ENCODE peak calls at places on chromosome 13, in six cellular contexts. One of them, this sample, is unnamed.

GRCh38 chr13:50400035-50400726 is 384.9 kb downstream of the KCNRG start:
- DNase-seq in left ventricle myocardium inferior: peak; percentile 59
- DNase-seq in neural progenitor cell: no peak
- DNase-seq in AG09319: no peak
- DNase-seq in ovary: no peak
- DNase-seq in cardiac muscle cell: peak; percentile 32
- DNase-seq in this sample: no peak

GRCh38 chr13:23182142-23182541 is 1.4 kb downstream of the SGCG start:
- DNase-seq in ovary: no peak
- DNase-seq in left ventricle myocardium inferior: no peak
- DNase-seq in neural progenitor cell: no peak
- DNase-seq in cardiac muscle cell: no peak
- DNase-seq in AG09319: no peak
- DNase-seq in this sample: no peak

GRCh38 chr13:102703721-102704035 is 8.8 kb upstream of the METTL21C start:
- DNase-seq in left ventricle myocardium inferior: no peak
- DNase-seq in neural progenitor cell: no peak
- DNase-seq in AG09319: no peak
- DNase-seq in ovary: no peak
- DNase-seq in cardiac muscle cell: no peak
- DNase-seq in this sample: no peak

GRCh38 chr13:50535050-50535449 is 308.4 kb downstream of the DLEU7 start:
- DNase-seq in left ventricle myocardium inferior: no peak
- DNase-seq in cardiac muscle cell: no peak
- DNase-seq in ovary: no peak
- DNase-seq in neural progenitor cell: no peak
- DNase-seq in AG09319: no peak
- DNase-seq in this sample: no peak

GRCh38 chr13:40664100-40665060 is 2.1 kb downstream of the FOXO1 start:
- DNase-seq in cardiac muscle cell: peak; percentile 70
- DNase-seq in neural progenitor cell: peak; percentile 45
- DNase-seq in left ventricle myocardium inferior: peak; percentile 87
- DNase-seq in ovary: peak; percentile 64
- DNase-seq in AG09319: no peak
- DNase-seq in this sample: no peak

GRCh38 chr13:51585696-51586095 is 1.4 kb downstream of the WDFY2 start:
- DNase-seq in ovary: no peak
- DNase-seq in left ventricle myocardium inferior: no peak
- DNase-seq in AG09319: no peak
- DNase-seq in cardiac muscle cell: no peak
- DNase-seq in neural progenitor cell: no peak
- DNase-seq in this sample: no peak

GRCh38 chr13:41007359-41008118 is 11.6 kb downstream of the ELF1 start:
- DNase-seq in left ventricle myocardium inferior: no peak
- DNase-seq in ovary: no peak
- DNase-seq in AG09319: no peak
- DNase-seq in neural progenitor cell: peak; percentile 34
- DNase-seq in cardiac muscle cell: no peak
- DNase-seq in this sample: no peak

GRCh38 chr13:76708138-76708537 is 178.1 kb downstream of the KCTD12 start:
- DNase-seq in ovary: no peak
- DNase-seq in AG09319: no peak
- DNase-seq in cardiac muscle cell: no peak
- DNase-seq in left ventricle myocardium inferior: peak; percentile 18
- DNase-seq in neural progenitor cell: no peak
- DNase-seq in this sample: no peak

GRCh38 chr13:72737033-72737432 is 9.3 kb downstream of the BORA start:
- DNase-seq in AG09319: no peak
- DNase-seq in ovary: no peak
- DNase-seq in cardiac muscle cell: no peak
- DNase-seq in neural progenitor cell: no peak
- DNase-seq in left ventricle myocardium inferior: no peak
- DNase-seq in this sample: no peak

GRCh38 chr13:45522571-45522970 is 57.8 kb downstream of the COG3 start:
- DNase-seq in cardiac muscle cell: no peak
- DNase-seq in left ventricle myocardium inferior: no peak
- DNase-seq in neural progenitor cell: no peak
- DNase-seq in AG09319: peak; percentile 30
- DNase-seq in ovary: no peak
- DNase-seq in this sample: no peak

GRCh38 chr13:98180092-98180491 is 3.0 kb upstream of the RNF113B start:
- DNase-seq in AG09319: no peak
- DNase-seq in left ventricle myocardium inferior: no peak
- DNase-seq in neural progenitor cell: no peak
- DNase-seq in ovary: no peak
- DNase-seq in cardiac muscle cell: no peak
- DNase-seq in this sample: no peak

GRCh38 chr13:113855012-113855921 is 8.6 kb downstream of the GAS6 start:
- DNase-seq in left ventricle myocardium inferior: peak; percentile 52
- DNase-seq in ovary: peak; percentile 21
- DNase-seq in AG09319: no peak
- DNase-seq in cardiac muscle cell: no peak
- DNase-seq in neural progenitor cell: no peak
- DNase-seq in this sample: no peak

GRCh38 chr13:87669379-87669978 is 1.7 kb upstream of the SLITRK5 start:
- DNase-seq in cardiac muscle cell: peak; percentile 36
- DNase-seq in ovary: no peak
- DNase-seq in neural progenitor cell: peak; percentile 56
- DNase-seq in AG09319: no peak
- DNase-seq in left ventricle myocardium inferior: no peak
- DNase-seq in this sample: no peak

GRCh38 chr13:21014666-21015170 is 46.7 kb downstream of the LATS2 start:
- DNase-seq in AG09319: peak; percentile 80
- DNase-seq in cardiac muscle cell: no peak
- DNase-seq in left ventricle myocardium inferior: peak; percentile 66
- DNase-seq in ovary: peak; percentile 48
- DNase-seq in neural progenitor cell: no peak
- DNase-seq in this sample: peak; percentile 74

GRCh38 chr13:108911807-108912206 is 282.4 kb downstream of the MYO16 start:
- DNase-seq in AG09319: no peak
- DNase-seq in left ventricle myocardium inferior: no peak
- DNase-seq in ovary: no peak
- DNase-seq in neural progenitor cell: no peak
- DNase-seq in cardiac muscle cell: no peak
- DNase-seq in this sample: no peak

GRCh38 chr13:108919036-108919907 is 289.9 kb downstream of the MYO16 start:
- DNase-seq in cardiac muscle cell: no peak
- DNase-seq in AG09319: peak; percentile 44
- DNase-seq in neural progenitor cell: no peak
- DNase-seq in ovary: no peak
- DNase-seq in left ventricle myocardium inferior: no peak
- DNase-seq in this sample: no peak

GRCh38 chr13:108917581-108917980 is 288.2 kb downstream of the MYO16 start:
- DNase-seq in left ventricle myocardium inferior: no peak
- DNase-seq in neural progenitor cell: no peak
- DNase-seq in AG09319: no peak
- DNase-seq in ovary: no peak
- DNase-seq in cardiac muscle cell: no peak
- DNase-seq in this sample: no peak

GRCh38 chr13:108915634-108916497 is 286.5 kb downstream of the MYO16 start:
- DNase-seq in ovary: peak; percentile 78
- DNase-seq in AG09319: peak; percentile 85
- DNase-seq in left ventricle myocardium inferior: peak; percentile 58
- DNase-seq in cardiac muscle cell: peak; percentile 38
- DNase-seq in neural progenitor cell: no peak
- DNase-seq in this sample: peak; percentile 65

DNA sequence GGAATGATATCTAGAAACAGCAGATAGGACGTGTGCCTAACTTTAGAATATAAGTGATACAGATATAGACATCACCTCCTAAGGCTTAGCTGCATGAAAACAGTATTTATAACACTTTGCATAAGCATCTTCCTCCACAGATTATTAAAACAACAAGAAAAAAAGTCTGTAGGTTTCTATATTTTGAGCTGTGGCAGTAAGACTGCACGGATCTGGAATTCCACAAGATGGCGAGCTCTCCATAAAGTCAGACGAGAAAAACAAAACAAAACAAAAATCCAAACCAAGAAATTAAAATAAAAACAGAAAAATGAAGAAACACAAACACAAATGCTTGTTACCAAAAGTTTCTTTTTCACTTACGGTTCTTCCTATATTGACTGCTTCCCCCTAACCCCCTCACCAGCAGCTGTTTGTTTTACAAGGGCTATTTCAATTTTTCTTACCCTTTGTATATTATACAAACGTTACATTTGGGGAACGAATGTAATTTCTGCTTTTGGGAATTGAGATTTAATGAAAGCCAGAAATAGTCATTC is 285.8 kb downstream of the MYO16 start:
- DNase-seq in neural progenitor cell: no peak
- DNase-seq in ovary: no peak
- DNase-seq in AG09319: no peak
- DNase-seq in cardiac muscle cell: peak; percentile 38
- DNase-seq in left ventricle myocardium inferior: no peak
- DNase-seq in this sample: peak; percentile 27
- TF ChIP-seq CTCF in neural progenitor cell: peak; percentile 66
- TF ChIP-seq CTCF in ovary: peak; percentile 12
- TF ChIP-seq CTCF in AG09319: peak; percentile 83
- TF ChIP-seq CTCF in cardiac muscle cell: peak; percentile 71
- TF ChIP-seq CTCF in left ventricle myocardium inferior: peak; percentile 46
- TF ChIP-seq CTCF in this sample: peak; percentile 75

GRCh38 chr13:107867701-107868661 is 347.4 kb downstream of the LIG4 start:
- DNase-seq in left ventricle myocardium inferior: no peak
- DNase-seq in AG09319: no peak
- DNase-seq in cardiac muscle cell: peak; percentile 70
- DNase-seq in neural progenitor cell: peak; percentile 83
- DNase-seq in ovary: peak; percentile 30
- DNase-seq in this sample: no peak

GRCh38 chr13:107874456-107874855 is 340.9 kb downstream of the LIG4 start:
- DNase-seq in neural progenitor cell: no peak
- DNase-seq in left ventricle myocardium inferior: no peak
- DNase-seq in AG09319: no peak
- DNase-seq in cardiac muscle cell: no peak
- DNase-seq in ovary: no peak
- DNase-seq in this sample: no peak

GRCh38 chr13:107870400-107870799 is 344.9 kb downstream of the LIG4 start:
- DNase-seq in left ventricle myocardium inferior: no peak
- DNase-seq in AG09319: no peak
- DNase-seq in cardiac muscle cell: no peak
- DNase-seq in neural progenitor cell: no peak
- DNase-seq in ovary: no peak
- DNase-seq in this sample: no peak

DNA sequence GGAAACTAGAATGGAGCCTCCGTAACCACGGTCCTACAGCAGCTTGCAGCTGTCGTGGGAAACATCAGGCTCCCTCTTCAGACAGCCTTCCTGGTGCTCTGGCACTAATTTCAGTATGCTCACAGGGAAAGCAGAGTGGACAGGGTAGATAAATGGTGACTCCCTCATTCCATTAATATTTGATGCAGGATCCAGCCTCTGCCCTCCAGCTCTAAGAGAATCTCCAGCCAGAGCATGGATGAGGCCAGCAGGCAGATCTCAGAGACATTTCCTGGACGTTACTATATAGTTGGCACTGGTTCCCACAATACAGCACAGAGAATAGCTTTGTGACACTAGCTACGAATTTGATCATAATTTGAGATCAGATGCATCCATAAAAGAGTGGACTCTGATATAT is 341.4 kb downstream of the LIG4 start:
- DNase-seq in ovary: no peak
- DNase-seq in neural progenitor cell: no peak
- DNase-seq in AG09319: no peak
- DNase-seq in left ventricle myocardium inferior: no peak
- DNase-seq in cardiac muscle cell: no peak
- DNase-seq in this sample: no peak
- TF ChIP-seq CTCF in ovary: no peak
- TF ChIP-seq CTCF in neural progenitor cell: no peak
- TF ChIP-seq CTCF in AG09319: no peak
- TF ChIP-seq CTCF in left ventricle myocardium inferior: no peak
- TF ChIP-seq CTCF in cardiac muscle cell: no peak
- TF ChIP-seq CTCF in this sample: no peak

DNA sequence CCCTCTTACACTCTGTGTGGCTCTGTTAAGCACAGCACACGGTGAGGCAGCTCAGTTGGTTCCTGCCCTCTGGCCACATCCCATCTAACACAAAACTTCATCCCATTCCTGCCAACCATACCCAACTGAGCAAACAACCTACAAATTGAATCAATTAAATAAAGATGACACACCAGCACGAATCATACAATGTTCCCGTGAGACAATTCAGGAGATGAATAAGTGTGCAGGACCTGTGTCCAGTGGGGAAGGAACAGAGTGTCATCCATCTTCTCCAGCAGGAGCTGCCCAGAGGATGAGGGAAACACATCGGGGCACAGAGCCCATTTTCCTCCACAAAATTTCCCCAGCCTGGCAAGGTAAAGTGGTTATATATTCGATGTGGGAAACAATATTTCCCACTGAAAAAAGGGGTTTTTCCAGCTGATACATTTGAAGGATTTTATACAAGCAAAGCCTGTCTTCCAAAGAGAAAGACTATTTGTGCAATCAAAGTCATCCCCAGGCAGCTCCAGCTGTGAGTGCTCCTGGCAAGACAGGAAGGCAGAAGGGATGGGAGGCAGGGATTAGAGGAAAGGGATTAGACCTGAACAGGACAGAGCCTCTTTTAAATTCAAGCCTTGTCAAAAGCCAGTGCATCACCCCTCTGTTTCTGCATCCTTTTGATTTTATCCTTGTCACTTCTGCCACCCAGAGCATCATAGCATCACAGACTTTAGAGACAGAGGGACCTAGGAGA is 240.2 kb downstream of the LHFPL6 start:
- DNase-seq in AG09319: no peak
- DNase-seq in cardiac muscle cell: no peak
- DNase-seq in ovary: no peak
- DNase-seq in neural progenitor cell: peak; percentile 67
- DNase-seq in left ventricle myocardium inferior: no peak
- DNase-seq in this sample: no peak
- TF ChIP-seq CTCF in AG09319: no peak
- TF ChIP-seq CTCF in cardiac muscle cell: no peak
- TF ChIP-seq CTCF in ovary: no peak
- TF ChIP-seq CTCF in neural progenitor cell: no peak
- TF ChIP-seq CTCF in left ventricle myocardium inferior: no peak
- TF ChIP-seq CTCF in this sample: no peak

DNA sequence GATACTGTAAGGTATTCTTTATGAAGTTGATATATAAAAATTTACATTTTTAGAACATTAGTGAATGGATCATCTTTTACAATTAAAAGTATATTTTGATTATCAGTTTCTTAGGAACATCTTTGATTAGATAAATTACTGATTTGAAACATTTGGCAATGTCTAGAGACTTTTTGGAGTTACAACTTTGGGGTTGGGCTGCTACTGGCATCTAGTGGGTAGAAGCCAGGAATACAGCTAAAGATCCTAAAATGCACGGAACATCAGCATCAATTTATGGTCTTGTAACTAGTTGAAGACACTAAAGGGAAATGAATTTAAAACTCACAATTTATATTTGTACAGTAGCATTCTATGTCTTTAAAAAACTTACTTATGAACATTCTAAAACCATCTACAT is 19.9 kb downstream of the POMP start:
- DNase-seq in AG09319: no peak
- DNase-seq in left ventricle myocardium inferior: no peak
- DNase-seq in ovary: no peak
- DNase-seq in neural progenitor cell: no peak
- DNase-seq in cardiac muscle cell: no peak
- DNase-seq in this sample: no peak
- TF ChIP-seq CTCF in AG09319: peak; percentile 20
- TF ChIP-seq CTCF in left ventricle myocardium inferior: no peak
- TF ChIP-seq CTCF in ovary: no peak
- TF ChIP-seq CTCF in neural progenitor cell: no peak
- TF ChIP-seq CTCF in cardiac muscle cell: no peak
- TF ChIP-seq CTCF in this sample: peak; percentile 12